ENCODE peak calls at places on chromosomes 3 and 15, in four cellular contexts. I is mesendoderm, G is IMR-90, A is H1. P is an unnamed sample.

GRCh38 chr15:81410318-81410753 is 36.3 kb upstream of the TMC3 start:
- DNase-seq in I (peak; percentile 88), G (peak; percentile 74), A (peak; percentile 62), P (peak; percentile 75)

GRCh38 chr3:20552605-20553275 is 366.7 kb upstream of the SGO1 start:
- DNase-seq in I (no peak), G (no peak), A (no peak), P (peak; percentile 36)

GRCh38 chr3:106217745-106218144 is 348.9 kb upstream of the CBLB start:
- DNase-seq in I (no peak), G (no peak), A (no peak), P (no peak)

GRCh38 chr3:188834349-188834748 is 337.4 kb upstream of the TPRG1 start:
- DNase-seq in I (peak; percentile 22), G (no peak), A (no peak), P (no peak)

GRCh38 chr3:71548995-71549394 is 34.5 kb downstream of the FOXP1 start:
- DNase-seq in I (no peak), G (no peak), A (no peak), P (no peak)

GRCh38 chr3:58004972-58005371 is 3.2 kb upstream of the FLNB start:
- DNase-seq in I (no peak), G (peak; percentile 91), A (no peak), P (no peak)

GRCh38 chr3:47440131-47440530 is 35.6 kb downstream of the SCAP start:
- DNase-seq in I (peak; percentile 45), G (no peak), A (no peak), P (no peak)

GRCh38 chr3:77546246-77546645 is 506.3 kb downstream of the ROBO2 start:
- DNase-seq in I (no peak), G (no peak), A (no peak), P (no peak)

GRCh38 chr3:160291290-160291908 is 66.2 kb downstream of the C3orf80 start:
- DNase-seq in I (no peak), G (no peak), A (no peak), P (no peak)

GRCh38 chr3:95228416-95228815 is 1165.6 kb downstream of the NSUN3 start:
- DNase-seq in I (no peak), G (no peak), A (no peak), P (no peak)

GRCh38 chr3:190644035-190644434 is 130.2 kb downstream of the IL1RAP start:
- DNase-seq in I (no peak), G (no peak), A (no peak), P (no peak)
- H3K56ac ChIP-seq in I (no peak overlapping the region), G (no peak overlapping the region), A (no peak overlapping the region), P (no peak overlapping the region)

DNA sequence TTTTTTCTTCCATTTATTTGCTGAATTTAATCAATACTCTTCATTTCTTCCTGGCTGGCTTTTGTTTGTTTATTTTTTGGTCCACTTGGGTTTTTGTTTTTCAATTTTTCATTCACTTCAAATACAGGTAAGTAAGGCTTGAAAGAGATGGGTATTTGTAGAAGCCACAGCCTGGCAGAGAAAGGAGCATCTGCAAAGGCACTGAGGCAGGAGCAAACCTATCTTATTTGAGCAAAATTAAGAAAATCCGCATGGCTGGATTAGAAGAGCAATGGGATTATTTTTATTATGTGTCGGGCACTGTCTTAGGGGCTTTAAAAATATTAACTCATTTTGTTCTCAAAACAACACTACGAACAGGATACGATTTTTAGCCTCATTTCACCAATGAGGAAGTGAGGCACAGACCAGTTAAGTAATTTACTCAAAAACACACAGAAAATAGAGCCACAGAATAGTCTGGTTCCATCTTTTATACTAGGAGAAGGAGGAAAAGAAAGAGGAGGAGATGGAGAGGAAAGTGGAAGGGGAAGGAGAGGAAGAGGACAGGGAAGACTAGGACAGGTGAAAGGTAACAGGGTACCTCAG is 35.1 kb upstream of the CCDC80 start:
- DNase-seq in I (no peak), G (no peak), A (no peak), P (no peak)
- H4K8ac ChIP-seq in I (no peak overlapping the region), G (peak overlapping the region; percentile 61), A (no peak overlapping the region), P (no peak overlapping the region)

GRCh38 chr15:67137951-67138935 is 72.8 kb downstream of the SMAD3 start:
- DNase-seq in I (no peak), G (peak; percentile 49), A (no peak), P (no peak)

GRCh38 chr15:67136802-67137201 is 71.4 kb downstream of the SMAD3 start:
- DNase-seq in I (no peak), G (no peak), A (no peak), P (no peak)

GRCh38 chr15:67137319-67137718 is 71.9 kb downstream of the SMAD3 start:
- DNase-seq in I (no peak), G (no peak), A (no peak), P (no peak)

GRCh38 chr15:67140078-67140833 is 74.9 kb downstream of the SMAD3 start:
- DNase-seq in I (no peak), G (no peak), A (no peak), P (no peak)

GRCh38 chr15:67138946-67139855 is 73.8 kb downstream of the SMAD3 start:
- DNase-seq in I (no peak), G (peak; percentile 52), A (no peak), P (no peak)
- H3K4me1 ChIP-seq in I (no peaks in the 10 kb centered on the region), G (peaks cover 67% of the 10 kb centered on the region), A (peaks cover 10% of the 10 kb centered on the region), P (peaks cover 5% of the 10 kb centered on the region)

DNA sequence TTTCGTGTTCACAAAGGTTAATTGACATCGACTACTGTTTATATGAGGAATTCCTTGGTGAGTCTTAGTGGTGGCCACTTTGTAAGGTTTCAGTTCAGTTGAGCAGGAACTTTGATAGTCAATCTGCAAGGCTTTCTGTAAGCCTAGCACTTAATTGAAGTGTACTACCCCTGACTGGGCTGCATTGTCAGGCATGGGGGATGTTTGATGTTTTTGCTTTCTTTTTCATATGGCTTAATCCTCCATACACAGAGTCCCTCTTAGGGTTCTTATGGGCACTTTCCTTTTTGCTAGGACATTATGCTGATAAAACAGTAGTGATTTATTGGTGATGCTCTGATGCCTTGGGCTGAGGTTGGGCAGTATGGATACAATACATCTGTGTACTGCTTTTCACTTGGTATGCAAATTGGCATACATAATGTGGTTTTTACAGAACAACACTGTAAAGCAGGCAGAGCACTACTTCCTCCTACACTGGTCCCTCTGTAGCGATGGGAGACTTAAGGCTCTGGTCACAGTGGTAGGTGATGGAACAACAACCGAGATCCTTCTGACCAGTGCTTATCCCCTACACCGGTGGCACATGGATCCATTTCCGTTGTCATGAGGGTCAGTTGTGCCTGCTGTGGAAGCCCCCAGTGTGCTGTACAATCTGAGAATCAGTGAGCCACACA is 261.0 kb downstream of the MFSD1 start:
- DNase-seq in I (no peak), G (no peak), A (no peak), P (no peak)
- H3K56ac ChIP-seq in I (no peak overlapping the region), G (no peak overlapping the region), A (no peak overlapping the region), P (no peak overlapping the region)

GRCh38 chr3:98612587-98612986 is 19.2 kb upstream of the CPOX start:
- DNase-seq in I (peak; percentile 80), G (no peak), A (peak; percentile 69), P (peak; percentile 76)
- H4K8ac ChIP-seq in I (no peak overlapping the region), G (no peak overlapping the region), A (no peak overlapping the region), P (no peak overlapping the region)

GRCh38 chr3:128815318-128816064 is 63.9 kb upstream of the ACAD9 start:
- DNase-seq in I (no peak), G (no peak), A (no peak), P (no peak)
- H3K4me1 ChIP-seq in I (no peaks in the 10 kb centered on the region), G (no peaks in the 10 kb centered on the region), A (no peaks in the 10 kb centered on the region), P (no peaks in the 10 kb centered on the region)

GRCh38 chr15:91980502-91981267 is 127.2 kb downstream of the SLCO3A1 start:
- DNase-seq in I (no peak), G (no peak), A (no peak), P (no peak)

GRCh38 chr15:91982401-91982800 is 128.9 kb downstream of the SLCO3A1 start:
- DNase-seq in I (no peak), G (peak; percentile 5), A (no peak), P (no peak)

GRCh38 chr15:91985297-91985696 is 131.8 kb downstream of the SLCO3A1 start:
- DNase-seq in I (no peak), G (no peak), A (no peak), P (no peak)

GRCh38 chr15:91981802-91982201 is 128.3 kb downstream of the SLCO3A1 start:
- DNase-seq in I (no peak), G (no peak), A (no peak), P (no peak)

GRCh38 chr15:91984006-91984405 is 130.5 kb downstream of the SLCO3A1 start:
- DNase-seq in I (no peak), G (no peak), A (no peak), P (no peak)
- H3K56ac ChIP-seq in I (no peak overlapping the region), G (no peak overlapping the region), A (no peak overlapping the region), P (no peak overlapping the region)

GRCh38 chr3:40869939-40870338 is 329.4 kb upstream of the CTNNB1 start:
- DNase-seq in I (peak; percentile 45), G (no peak), A (peak; percentile 51), P (peak; percentile 50)
- H4K8ac ChIP-seq in I (no peak overlapping the region), G (no peak overlapping the region), A (no peak overlapping the region), P (no peak overlapping the region)

GRCh38 chr15:62855085-62855476 is 187.5 kb upstream of the TPM1 start:
- DNase-seq in I (no peak), G (no peak), A (no peak), P (no peak)

GRCh38 chr15:62854420-62855084 is 188.0 kb upstream of the TPM1 start:
- DNase-seq in I (no peak), G (no peak), A (peak; percentile 34), P (no peak)

GRCh38 chr15:62853114-62853832 is 189.3 kb upstream of the TPM1 start:
- DNase-seq in I (no peak), G (no peak), A (no peak), P (no peak)

GRCh38 chr15:62856466-62857246 is 185.9 kb upstream of the TPM1 start:
- DNase-seq in I (no peak), G (no peak), A (peak; percentile 35), P (no peak)

DNA sequence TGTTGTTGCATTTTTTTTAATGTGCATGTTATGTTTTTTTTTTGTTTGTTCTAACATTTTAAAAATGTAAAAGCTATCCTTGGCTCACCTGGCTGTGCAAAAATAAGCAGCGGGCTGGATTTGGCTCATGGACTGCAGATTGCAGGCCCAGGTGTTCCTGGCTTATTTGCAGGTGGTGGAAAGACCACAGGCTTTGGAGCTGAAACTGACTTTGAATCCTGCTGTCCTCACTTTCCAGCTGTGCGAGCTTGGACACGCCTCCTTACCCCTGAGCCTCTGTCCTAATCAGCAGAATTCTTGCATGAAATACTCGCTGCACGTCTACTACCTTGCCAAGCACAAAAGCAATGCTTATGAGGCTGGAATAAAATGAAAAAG is 188.7 kb upstream of the TPM1 start:
- DNase-seq in I (peak; percentile 31), G (no peak), A (no peak), P (no peak)
- H3K4me1 ChIP-seq in I (peaks cover 9% of the 10 kb centered on the region), G (peaks cover 22% of the 10 kb centered on the region), A (peaks cover 11% of the 10 kb centered on the region), P (peaks cover 25% of the 10 kb centered on the region)

P was measured in H9.